ENCODE peak calls at places on chromosome 3, in ten cellular contexts. B is stomach; R is cardiac muscle cell; V is tibial nerve; S is adrenal gland; D is mammary epithelial cell; U is thoracic aorta; W is aorta; E is esophagus squamous epithelium; K is CD4-positive, CD25-positive, alpha-beta regulatory T cell. N is an unnamed sample.
A peak's percentile ranks its signal among the peaks of the same experiment; 100 is the strongest.

GRCh38 chr3:42608586-42608985 is 8.1 kb downstream of the NKTR start:
- DNase-seq in K (no peak), R (no peak), W (no peak), B (no peak), V (no peak), U (no peak), D (no peak), E (no peak), S (no peak), N (peak; percentile 24)

GRCh38 chr3:178474526-178474925 is 61.7 kb upstream of the KCNMB2 start:
- DNase-seq in V (no peak), R (no peak), S (no peak), D (no peak), B (no peak), E (no peak), W (no peak), U (no peak), K (no peak), N (no peak)

GRCh38 chr3:188345223-188345622 is 191.3 kb downstream of the LPP start:
- DNase-seq in R (no peak), S (no peak), V (no peak), E (no peak), K (no peak), W (no peak), U (no peak), B (no peak), D (no peak), N (no peak)

GRCh38 chr3:101995371-101996046 is 146.2 kb downstream of the NFKBIZ start:
- DNase-seq in E (no peak), R (no peak), U (no peak), B (no peak), D (no peak), W (no peak), S (no peak), K (no peak), V (no peak), N (no peak)

GRCh38 chr3:146966124-146966523 is 361.0 kb upstream of the PLSCR5 start:
- DNase-seq in E (no peak), V (no peak), R (no peak), S (no peak), W (no peak), K (no peak), B (no peak), U (no peak), D (no peak), N (no peak)

GRCh38 chr3:159762981-159763465 is 225.6 kb upstream of the IL12A start:
- DNase-seq in V (no peak), K (peak; percentile 19), B (peak; percentile 32), R (peak; percentile 60), D (peak; percentile 84), E (peak; percentile 1), W (peak; percentile 91), U (peak; percentile 59), S (peak; percentile 31), N (peak; percentile 42)

GRCh38 chr3:58434511-58434910 is 879 bp upstream of the PDHB start:
- DNase-seq in U (no peak), D (no peak), W (no peak), S (no peak), B (no peak), R (no peak), E (no peak), V (no peak), K (no peak), N (no peak)

GRCh38 chr3:145936986-145937385 is 224.0 kb downstream of the PLOD2 start:
- DNase-seq in D (peak; percentile 18), V (no peak), K (no peak), B (no peak), E (no peak), W (no peak), U (no peak), R (no peak), S (no peak), N (no peak)

GRCh38 chr3:52055537-52056351 is 627 bp downstream of the DUSP7 start:
- DNase-seq in V (no peak), K (peak; percentile 77), D (no peak), S (peak; percentile 54), E (no peak), R (peak; percentile 80), B (peak; percentile 49), W (no peak), U (no peak), N (peak; percentile 61)
- H3K4me1 ChIP-seq in V (peaks cover 58% of the 10 kb centered on the region), K (peaks cover 62% of the 10 kb centered on the region), D (peaks cover 66% of the 10 kb centered on the region), S (peaks cover 23% of the 10 kb centered on the region), E (peaks cover 55% of the 10 kb centered on the region), R (peaks cover 16% of the 10 kb centered on the region), B (peaks cover 41% of the 10 kb centered on the region), W (no peaks in the 10 kb centered on the region), U (peaks cover 34% of the 10 kb centered on the region), N (peaks cover 15% of the 10 kb centered on the region)

GRCh38 chr3:46509661-46510187 is 11.9 kb downstream of the RTP3 start:
- DNase-seq in D (no peak), V (no peak), R (no peak), K (no peak), U (no peak), B (no peak), W (no peak), S (no peak), E (no peak), N (no peak)
- H3K4me3 ChIP-seq in D (no peak overlapping the region), V (no peak overlapping the region), R (no peak overlapping the region), K (no peak overlapping the region), U (no peak overlapping the region), B (no peak overlapping the region), W (no peak overlapping the region), S (no peak overlapping the region), E (no peak overlapping the region), N (no peak overlapping the region)

GRCh38 chr3:98750520-98750919 is 12.6 kb upstream of the ST3GAL6 start:
- DNase-seq in K (no peak), V (no peak), S (no peak), U (no peak), B (no peak), W (no peak), R (no peak), E (no peak), D (no peak), N (no peak)

GRCh38 chr3:98754483-98754882 is 8.7 kb upstream of the ST3GAL6 start:
- DNase-seq in W (no peak), U (no peak), S (no peak), V (no peak), B (no peak), E (no peak), D (no peak), K (no peak), R (no peak), N (no peak)

GRCh38 chr3:98759629-98760028 is 3.5 kb upstream of the ST3GAL6 start:
- DNase-seq in R (no peak), B (no peak), E (no peak), S (no peak), D (no peak), W (no peak), U (no peak), V (no peak), K (no peak), N (no peak)

GRCh38 chr3:98755601-98756000 is 7.5 kb upstream of the ST3GAL6 start:
- DNase-seq in E (no peak), S (no peak), U (no peak), W (no peak), B (no peak), R (no peak), K (no peak), D (no peak), V (no peak), N (no peak)
- H3K4me1 ChIP-seq in E (no peaks in the 10 kb centered on the region), S (no peaks in the 10 kb centered on the region), U (no peaks in the 10 kb centered on the region), W (peaks cover 7% of the 10 kb centered on the region), B (no peaks in the 10 kb centered on the region), R (peaks cover 39% of the 10 kb centered on the region), K (no peaks in the 10 kb centered on the region), D (peaks cover 2% of the 10 kb centered on the region), V (peaks cover 18% of the 10 kb centered on the region), N (no peaks in the 10 kb centered on the region)

DNA sequence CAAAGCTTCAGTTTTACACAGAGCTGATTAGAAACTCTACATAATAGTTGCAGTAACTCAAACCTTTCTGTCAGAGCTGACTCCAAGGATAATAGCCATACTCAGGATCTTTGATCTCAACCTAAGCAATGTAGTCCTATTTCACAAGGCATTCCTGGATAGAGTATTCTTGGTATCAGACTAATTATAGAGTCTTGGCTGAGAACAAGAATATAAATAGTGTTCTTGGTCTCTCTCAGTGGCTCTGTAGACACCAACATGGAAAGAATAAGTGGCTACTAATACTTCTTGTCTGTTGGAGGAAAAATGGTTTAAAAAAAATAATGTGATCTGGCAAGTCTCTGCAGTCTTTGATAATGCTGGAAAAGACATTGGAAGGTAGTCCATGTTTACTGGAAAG is 55.7 kb downstream of the RIOX2 start:
- DNase-seq in E (no peak), V (no peak), K (no peak), S (no peak), W (no peak), R (no peak), U (no peak), B (no peak), D (no peak), N (no peak)
- H3K4me3 ChIP-seq in E (no peak overlapping the region), V (no peak overlapping the region), K (no peak overlapping the region), S (no peak overlapping the region), W (no peak overlapping the region), R (no peak overlapping the region), U (no peak overlapping the region), B (no peak overlapping the region), D (no peak overlapping the region), N (no peak overlapping the region)

DNA sequence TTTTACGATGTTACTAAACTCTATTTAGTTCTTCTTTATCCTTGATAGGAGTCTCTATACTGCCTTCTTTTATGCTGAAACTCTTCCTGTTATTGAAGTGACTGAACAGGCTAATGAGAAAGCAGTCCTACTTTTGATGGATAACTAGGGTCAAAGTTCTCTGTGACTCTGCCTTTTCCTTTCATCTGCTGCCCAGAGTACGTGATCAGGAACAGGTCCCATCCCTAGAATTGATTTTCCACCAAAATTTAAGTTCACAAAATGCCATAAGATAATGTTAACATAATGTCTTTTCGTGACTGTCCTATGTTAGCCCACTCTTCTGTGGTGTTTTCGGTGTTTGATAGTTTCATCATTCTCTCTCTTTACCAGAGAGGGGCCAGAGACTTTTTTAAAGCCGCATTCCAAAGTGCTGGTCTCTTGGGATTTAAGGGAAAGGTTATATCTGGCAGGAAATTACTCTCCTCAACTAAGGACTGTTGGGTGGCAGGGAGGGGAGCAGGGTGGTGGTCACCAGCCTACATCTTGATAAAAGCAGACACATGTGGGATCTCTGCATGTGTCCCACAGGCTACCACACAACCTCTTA is 50.3 kb upstream of the PLXND1 start:
- DNase-seq in B (no peak), U (no peak), E (no peak), K (no peak), D (no peak), R (no peak), V (no peak), S (no peak), W (no peak), N (no peak)
- H3K4me1 ChIP-seq in B (peaks cover 12% of the 10 kb centered on the region), U (peaks cover 18% of the 10 kb centered on the region), E (no peaks in the 10 kb centered on the region), K (peaks cover 4% of the 10 kb centered on the region), D (peaks cover 28% of the 10 kb centered on the region), R (no peaks in the 10 kb centered on the region), V (peaks cover 33% of the 10 kb centered on the region), S (peaks cover 17% of the 10 kb centered on the region), W (peaks cover 8% of the 10 kb centered on the region), N (peaks cover 28% of the 10 kb centered on the region)

N was measured in BE2C.